ENCODE peak calls at places on chromosomes 13 and 19, in five cellular contexts. B is right cardiac atrium; T is fibroblast of pulmonary artery; F is stimulated activated CD8-positive, alpha-beta memory T cell treated with anti-CD3 and anti-CD28 coated beads, Interleukin-2, amount 100 ng/mL, for 48 hours; U is kidney tubule cell. D is an unnamed sample.
A peak's percentile ranks its signal among the peaks of the same experiment; 100 is the strongest.

GRCh38 chr13:27005976-27006518 is 165.6 kb downstream of the USP12 start:
- DNase-seq in T (no peak), U (no peak), B (no peak), F (no peak), D (no peak)

GRCh38 chr19:57351867-57352266 is 796 bp downstream of the ZNF304 start:
- DNase-seq in T (no peak), U (peak; percentile 9), F (no peak), B (no peak), D (no peak)

GRCh38 chr13:36543671-36544070 is 111.4 kb downstream of the CCNA1 start:
- DNase-seq in B (no peak), T (peak; percentile 3), U (no peak), F (no peak), D (no peak)

GRCh38 chr19:10450853-10451609 is 30.7 kb downstream of the PDE4A start:
- DNase-seq in T (no peak), F (no peak), U (no peak), B (no peak), D (peak; percentile 61)

GRCh38 chr13:114025432-114026127 is 51.7 kb upstream of the C13orf46 start:
- DNase-seq in B (peak; percentile 28), F (no peak), T (peak; percentile 74), U (no peak), D (peak; percentile 31)

GRCh38 chr13:39565036-39565949 is 37.7 kb downstream of the LHFPL6 start:
- DNase-seq in U (peak; percentile 89), T (peak; percentile 93), F (no peak), B (no peak), D (no peak)

GRCh38 chr19:16571689-16572331 is 405 bp downstream of the SLC35E1 start:
- DNase-seq in U (peak; percentile 49), B (no peak), T (peak; percentile 16), F (no peak), D (peak; percentile 62)

GRCh38 chr19:12695997-12696365 is 450 bp downstream of the FBXW9 start:
- DNase-seq in F (no peak), T (no peak), U (no peak), B (no peak), D (peak; percentile 18)

GRCh38 chr19:46746281-46746965 is at the start of gene STRN4:
- DNase-seq in U (peak; percentile 52), B (peak; percentile 55), F (peak; percentile 60), T (no peak), D (peak; percentile 79)

GRCh38 chr19:32652893-32653625 is 21.9 kb downstream of the ANKRD27 start:
- DNase-seq in T (peak; percentile 77), F (no peak), B (peak; percentile 84), U (peak; percentile 68), D (no peak)

GRCh38 chr13:75357576-75358295 is 124.2 kb downstream of the TBC1D4 start:
- DNase-seq in B (peak; percentile 28), U (peak; percentile 74), F (peak; percentile 26), T (peak; percentile 76), D (peak; percentile 73)

GRCh38 chr13:48749699-48750473 is 96.2 kb downstream of the CYSLTR2 start:
- DNase-seq in F (peak; percentile 71), U (peak; percentile 99), T (peak; percentile 97), B (peak; percentile 87), D (peak; percentile 21)

GRCh38 chr19:21688464-21688863 is 78.9 kb downstream of the ZNF100 start:
- DNase-seq in U (no peak), B (no peak), F (no peak), T (no peak), D (no peak)

GRCh38 chr19:18763674-18764590 is 27.2 kb downstream of the COMP start:
- DNase-seq in B (peak; percentile 28), F (no peak), T (no peak), U (peak; percentile 97), D (no peak)

GRCh38 chr19:43548706-43549105 is 15.7 kb downstream of the ZNF575 start:
- DNase-seq in B (no peak), U (no peak), F (no peak), T (no peak), D (no peak)

GRCh38 chr19:48445256-48445605 is 552 bp upstream of the GRWD1 start:
- DNase-seq in F (no peak), T (peak; percentile 94), B (no peak), U (peak; percentile 87), D (no peak)

GRCh38 chr19:40502647-40503046 is 35.8 kb downstream of the SPTBN4 start:
- DNase-seq in U (no peak), T (no peak), F (no peak), B (no peak), D (no peak)

GRCh38 chr19:16591803-16592556 is 19.8 kb upstream of the SLC35E1 start:
- DNase-seq in F (no peak), U (peak; percentile 29), B (no peak), T (no peak), D (no peak)

GRCh38 chr13:20118268-20119140 is 42.3 kb downstream of the GJA3 start:
- DNase-seq in U (peak; percentile 47), F (no peak), B (peak; percentile 65), T (peak; percentile 32), D (no peak)

GRCh38 chr13:58680115-58680514 is 1048.6 kb downstream of the PCDH17 start:
- DNase-seq in U (no peak), B (no peak), T (no peak), F (no peak), D (no peak)

GRCh38 chr13:20127563-20128458 is 33.0 kb downstream of the GJA3 start:
- DNase-seq in B (peak; percentile 72), T (peak; percentile 44), F (no peak), U (peak; percentile 65), D (no peak)

GRCh38 chr19:48480476-48481190 is 11.5 kb downstream of the CYTH2 start:
- DNase-seq in U (no peak), F (peak; percentile 32), B (no peak), T (no peak), D (no peak)

GRCh38 chr19:35267818-35268545 is 780 bp upstream of the USF2 start:
- DNase-seq in F (peak; percentile 71), B (peak; percentile 82), T (peak; percentile 75), U (peak; percentile 83), D (peak; percentile 86)

GRCh38 chr13:51564252-51564651 is 20.0 kb upstream of the WDFY2 start:
- DNase-seq in U (no peak), T (no peak), B (no peak), F (no peak), D (no peak)

GRCh38 chr13:109130093-109130835 is 500.9 kb downstream of the MYO16 start:
- DNase-seq in B (no peak), U (no peak), T (no peak), F (no peak), D (no peak)

GRCh38 chr13:25575562-25575961 is 203.8 kb downstream of the ATP8A2 start:
- DNase-seq in U (peak; percentile 36), B (no peak), F (no peak), T (no peak), D (no peak)

GRCh38 chr19:35266904-35267817 is 1.6 kb upstream of the USF2 start:
- DNase-seq in B (peak; percentile 69), T (no peak), F (peak; percentile 20), U (peak; percentile 48), D (peak; percentile 58)

GRCh38 chr19:55519461-55520311 is 17.2 kb downstream of the SBK2 start:
- DNase-seq in T (peak; percentile 72), F (no peak), B (no peak), U (peak; percentile 62), D (no peak)

GRCh38 chr13:20902438-20903163 is at the start of gene XPO4:
- DNase-seq in U (peak; percentile 86), B (peak; percentile 84), T (peak; percentile 75), F (peak; percentile 73), D (peak; percentile 86)

GRCh38 chr19:10471909-10472308 is 31.2 kb downstream of the KEAP1 start:
- DNase-seq in U (peak; percentile 41), T (peak; percentile 64), B (no peak), F (no peak), D (peak; percentile 65)

GRCh38 chr13:30422056-30422914 is at the start of gene UBE2L5:
- DNase-seq in F (peak; percentile 48), T (peak; percentile 77), B (peak; percentile 78), U (peak; percentile 81), D (peak; percentile 88)

GRCh38 chr19:4507150-4507452 is 11.2 kb downstream of the PLIN4 start:
- DNase-seq in F (no peak), T (no peak), U (no peak), B (no peak), D (no peak)

GRCh38 chr13:25217023-25217909 is 45.2 kb upstream of the AMER2 start:
- DNase-seq in T (peak; percentile 45), F (no peak), U (peak; percentile 90), B (no peak), D (no peak)

GRCh38 chr19:49950590-49950948 is 10.4 kb downstream of the SIGLEC11 start:
- DNase-seq in U (no peak), B (no peak), T (no peak), F (no peak), D (no peak)

GRCh38 chr13:67966065-67966464 is 735.9 kb upstream of the PCDH9 start:
- DNase-seq in F (no peak), B (no peak), T (no peak), U (no peak), D (no peak)

GRCh38 chr19:31436121-31436776 is 87.0 kb upstream of the TSHZ3 start:
- DNase-seq in F (no peak), B (no peak), U (no peak), T (no peak), D (no peak)

GRCh38 chr19:48568345-48568886 is 16.4 kb downstream of the SULT2B1 start:
- DNase-seq in T (peak; percentile 87), F (no peak), B (peak; percentile 93), U (peak; percentile 94), D (no peak)

D was measured in OCI-LY7.